ENCODE peak calls at places on chromosomes 7 and 10, in five cellular contexts. X is PC-9, K is PC-3, Z is mammary epithelial cell, O is Karpas-422. P is an unnamed sample. For H4K20me1, the result is how much of the 10 kb centered on the place peaks cover.

GRCh38 chr7:103373866-103374643 is 26.6 kb downstream of the PSMC2 start:
- DNase-seq in X (no peak), K (no peak), Z (no peak), O (no peak), P (no peak)

GRCh38 chr10:43231523-43232078 is 35.3 kb downstream of the RASGEF1A start:
- DNase-seq in X (no peak), K (no peak), Z (no peak), O (no peak), P (no peak)

GRCh38 chr10:18010050-18010449 is 58.3 kb downstream of the SLC39A12 start:
- DNase-seq in X (no peak), K (peak), Z (peak), O (no peak), P (peak)

GRCh38 chr10:130159395-130159794 is 23.2 kb downstream of the GLRX3 start:
- DNase-seq in X (no peak), K (peak), Z (no peak), O (no peak), P (no peak)

GRCh38 chr10:112732277-112732891 is 217.7 kb upstream of the TCF7L2 start:
- DNase-seq in X (no peak), K (peak), Z (peak), O (peak), P (no peak)

GRCh38 chr10:50561266-50561665 is 62.5 kb downstream of the SGMS1 start:
- DNase-seq in X (no peak), K (no peak), Z (no peak), O (no peak), P (peak)

GRCh38 chr7:129742267-129742666 is 130.7 kb downstream of the NRF1 start:
- DNase-seq in X (peak), K (no peak), Z (no peak), O (no peak), P (no peak)

GRCh38 chr7:119733480-119733879 is 539.5 kb upstream of the KCND2 start:
- DNase-seq in X (no peak), K (no peak), Z (peak), O (no peak), P (peak)

GRCh38 chr10:60042959-60043358 is 136.6 kb upstream of the CCDC6 start:
- DNase-seq in X (no peak), K (no peak), Z (no peak), O (no peak), P (peak)

GRCh38 chr7:151505836-151506468 is 13.7 kb downstream of the RHEB start:
- DNase-seq in X (no peak), K (no peak), Z (no peak), O (no peak), P (no peak)

GRCh38 chr10:126551197-126551596 is 119.3 kb downstream of the C10orf90 start:
- DNase-seq in X (no peak), K (no peak), Z (no peak), O (no peak), P (peak)

GRCh38 chr10:132714096-132714721 is 71.7 kb downstream of the NKX6-2 start:
- DNase-seq in X (no peak), K (no peak), Z (no peak), O (no peak), P (no peak)

GRCh38 chr10:86868353-86868752 is 89.1 kb downstream of the MMRN2 start:
- DNase-seq in X (no peak), K (no peak), Z (no peak), O (no peak), P (peak)

GRCh38 chr10:48496831-48497792 is 107.8 kb downstream of the ARHGAP22 start:
- DNase-seq in X (no peak), K (peak), Z (peak), O (no peak), P (peak)

GRCh38 chr7:130875265-130875741 is 141.3 kb upstream of the KLF14 start:
- DNase-seq in X (no peak), K (peak), Z (no peak), O (peak), P (peak)

GRCh38 chr7:75687246-75688088 is 51.3 kb downstream of the HIP1 start:
- DNase-seq in X (no peak), K (no peak), Z (no peak), O (no peak), P (no peak)

GRCh38 chr7:30584415-30584814 is 10.3 kb upstream of the GARS1 start:
- DNase-seq in X (no peak), K (no peak), Z (no peak), O (no peak), P (no peak)

GRCh38 chr10:101244321-101245050 is 15.2 kb upstream of the LBX1 start:
- DNase-seq in X (no peak), K (peak), Z (no peak), O (no peak), P (peak)

GRCh38 chr7:157710396-157710795 is 373.6 kb downstream of the DNAJB6 start:
- DNase-seq in X (no peak), K (no peak), Z (no peak), O (no peak), P (no peak)

GRCh38 chr10:133224861-133225366 is 5.1 kb upstream of the UTF1 start:
- DNase-seq in X (no peak), K (no peak), Z (no peak), O (no peak), P (no peak)

GRCh38 chr7:37110641-37111421 is 337.8 kb downstream of the ELMO1 start:
- DNase-seq in X (no peak), K (no peak), Z (no peak), O (no peak), P (no peak)

GRCh38 chr10:118911361-118911760 is 118.2 kb upstream of the NANOS1 start:
- DNase-seq in X (peak), K (peak), Z (peak), O (peak), P (peak)

GRCh38 chr7:129118976-129119375 is 25.5 kb upstream of the TSPAN33 start:
- DNase-seq in X (no peak), K (no peak), Z (no peak), O (no peak), P (no peak)

GRCh38 chr10:128879030-128879429 is 588.0 kb upstream of the MGMT start:
- DNase-seq in X (no peak), K (no peak), Z (no peak), O (no peak), P (no peak)

GRCh38 chr10:75195035-75195763 is 15.4 kb upstream of the VDAC2 start:
- DNase-seq in X (peak), K (peak), Z (no peak), O (no peak), P (peak)

DNA sequence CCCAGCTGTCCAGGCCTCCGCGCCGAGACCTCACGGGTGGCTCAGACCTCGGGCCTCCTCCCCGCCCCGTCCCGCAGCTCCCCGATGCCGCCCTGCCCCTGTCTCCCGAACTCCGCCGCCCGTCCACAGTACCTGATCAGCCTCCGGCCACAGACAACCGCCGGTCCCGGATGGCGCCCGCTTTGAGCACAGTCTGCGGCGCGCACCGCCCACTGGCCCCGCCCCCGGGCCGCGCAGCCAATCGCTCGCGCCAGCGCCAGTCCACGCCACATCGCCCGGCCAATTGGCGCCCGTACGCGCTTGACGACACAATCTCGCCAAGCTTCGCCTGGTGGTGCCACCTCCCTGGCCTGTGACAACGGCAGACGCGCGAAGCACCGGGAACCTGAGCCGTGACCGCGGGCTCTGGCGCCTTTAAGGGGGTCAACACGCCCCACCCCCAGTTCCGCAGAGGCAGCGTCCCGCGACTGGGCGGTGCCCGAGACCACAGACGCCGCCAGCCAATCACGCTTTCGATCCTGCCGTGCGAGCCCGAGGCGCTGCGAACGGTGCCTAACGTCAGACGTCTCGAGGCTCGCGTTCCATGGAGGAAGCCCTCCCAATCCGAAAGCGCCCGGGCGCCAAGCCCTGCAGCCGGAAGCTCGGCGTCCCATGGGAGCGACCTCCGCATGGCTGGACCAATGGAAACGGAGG is at the start of gene IDI1:
- DNase-seq in X (peak), K (peak), Z (peak), O (peak), P (peak)
- H4K20me1 ChIP-seq in X (under half), K (under half), Z (under half), O (under half), P (under half)

DNA sequence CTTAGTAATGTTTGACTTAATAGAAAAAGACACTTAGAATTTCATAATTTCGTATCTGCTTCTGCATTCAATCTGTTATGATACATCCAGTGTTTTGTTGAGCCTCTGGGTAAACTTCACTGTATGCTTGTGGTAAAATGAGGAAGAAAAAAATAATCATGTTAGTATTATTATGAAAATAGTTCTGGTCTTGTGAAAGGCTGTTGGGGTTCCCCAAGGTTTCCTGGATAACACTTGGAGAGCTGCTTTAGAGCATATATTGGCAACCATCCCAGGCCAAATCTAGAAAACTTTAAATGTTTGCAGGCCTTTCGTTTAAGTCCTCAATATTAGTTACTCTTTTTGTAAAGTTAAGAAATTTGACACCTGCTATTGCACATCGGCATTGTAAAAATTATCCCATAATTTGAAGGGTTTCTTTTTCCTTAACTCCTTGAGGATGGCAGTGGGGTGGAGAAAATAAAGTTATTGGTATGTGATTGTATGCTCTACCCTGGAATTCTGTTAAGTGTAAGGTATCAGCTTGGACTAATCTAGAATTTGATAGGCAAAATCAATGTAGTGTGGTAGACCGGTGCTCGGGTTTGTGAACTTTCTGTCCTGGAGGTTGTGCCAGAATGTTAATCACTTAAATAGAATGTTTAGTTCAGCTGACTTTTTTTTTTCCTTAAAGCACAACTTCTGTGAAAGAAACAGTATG is 54.5 kb downstream of the WAC start:
- DNase-seq in X (no peak), K (no peak), Z (no peak), O (no peak), P (peak)
- H4K20me1 ChIP-seq in X (half or more), K (under half), Z (under half), O (under half), P (under half)

GRCh38 chr7:50731703-50732582 is 50.8 kb downstream of the GRB10 start:
- DNase-seq in X (no peak), K (no peak), Z (no peak), O (no peak), P (no peak)
- H4K20me1 ChIP-seq in X (under half), K (under half), Z (under half), O (under half), P (under half)

DNA sequence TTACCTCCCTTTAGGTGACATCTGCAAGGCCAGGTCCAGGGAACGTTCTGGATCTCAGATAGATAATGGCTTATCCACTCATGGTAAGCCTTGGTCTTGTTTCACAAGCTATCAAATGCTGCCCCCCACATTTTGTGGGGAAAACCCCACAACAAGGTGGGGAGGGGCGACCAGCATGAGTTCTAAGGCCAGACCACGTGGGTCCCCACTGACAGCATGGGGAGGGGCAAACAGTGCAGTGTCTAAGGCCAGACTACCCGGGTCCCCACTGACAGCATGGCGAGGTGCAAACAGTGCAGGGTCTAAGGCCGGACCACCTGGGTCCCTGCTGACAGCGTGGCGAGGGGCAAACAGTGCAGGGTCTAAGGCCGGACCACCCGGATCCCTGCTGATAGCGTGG is 102.8 kb downstream of the DIP2C start:
- DNase-seq in X (no peak), K (no peak), Z (no peak), O (no peak), P (no peak)
- H4K20me1 ChIP-seq in X (under half), K (under half), Z (under half), O (under half), P (under half)

GRCh38 chr7:80231719-80232118 is 97.1 kb downstream of the GNAI1 start:
- DNase-seq in X (no peak), K (peak), Z (peak), O (no peak), P (peak)

GRCh38 chr7:80224416-80224815 is 89.8 kb downstream of the GNAI1 start:
- DNase-seq in X (no peak), K (no peak), Z (no peak), O (no peak), P (no peak)

GRCh38 chr7:80232969-80233724 is 98.5 kb downstream of the GNAI1 start:
- DNase-seq in X (no peak), K (no peak), Z (peak), O (no peak), P (no peak)

GRCh38 chr7:80225361-80225760 is 90.7 kb downstream of the GNAI1 start:
- DNase-seq in X (no peak), K (no peak), Z (no peak), O (no peak), P (no peak)

GRCh38 chr7:80230327-80230726 is 95.7 kb downstream of the GNAI1 start:
- DNase-seq in X (no peak), K (peak), Z (no peak), O (no peak), P (no peak)
- H4K20me1 ChIP-seq in X (under half), K (under half), Z (under half), O (under half), P (under half)

GRCh38 chr7:23530901-23531793 is 634 bp downstream of the TRA2A start:
- DNase-seq in X (peak), K (peak), Z (peak), O (peak), P (peak)
- H4K20me1 ChIP-seq in X (half or more), K (half or more), Z (under half), O (under half), P (under half)

GRCh38 chr10:77922055-77922454 is 4.5 kb downstream of the DLG5 start:
- DNase-seq in X (no peak), K (no peak), Z (no peak), O (no peak), P (no peak)
- H4K20me1 ChIP-seq in X (under half), K (half or more), Z (under half), O (under half), P (under half)

GRCh38 chr7:70479153-70480021 is 652.6 kb upstream of the GALNT17 start:
- DNase-seq in X (no peak), K (no peak), Z (no peak), O (no peak), P (no peak)

GRCh38 chr7:70484255-70484654 is 647.7 kb upstream of the GALNT17 start:
- DNase-seq in X (no peak), K (no peak), Z (no peak), O (no peak), P (no peak)

GRCh38 chr7:70481717-70482116 is 650.2 kb upstream of the GALNT17 start:
- DNase-seq in X (no peak), K (no peak), Z (no peak), O (no peak), P (no peak)

GRCh38 chr7:70477051-70478010 is 654.6 kb upstream of the GALNT17 start:
- DNase-seq in X (no peak), K (no peak), Z (peak), O (no peak), P (peak)

DNA sequence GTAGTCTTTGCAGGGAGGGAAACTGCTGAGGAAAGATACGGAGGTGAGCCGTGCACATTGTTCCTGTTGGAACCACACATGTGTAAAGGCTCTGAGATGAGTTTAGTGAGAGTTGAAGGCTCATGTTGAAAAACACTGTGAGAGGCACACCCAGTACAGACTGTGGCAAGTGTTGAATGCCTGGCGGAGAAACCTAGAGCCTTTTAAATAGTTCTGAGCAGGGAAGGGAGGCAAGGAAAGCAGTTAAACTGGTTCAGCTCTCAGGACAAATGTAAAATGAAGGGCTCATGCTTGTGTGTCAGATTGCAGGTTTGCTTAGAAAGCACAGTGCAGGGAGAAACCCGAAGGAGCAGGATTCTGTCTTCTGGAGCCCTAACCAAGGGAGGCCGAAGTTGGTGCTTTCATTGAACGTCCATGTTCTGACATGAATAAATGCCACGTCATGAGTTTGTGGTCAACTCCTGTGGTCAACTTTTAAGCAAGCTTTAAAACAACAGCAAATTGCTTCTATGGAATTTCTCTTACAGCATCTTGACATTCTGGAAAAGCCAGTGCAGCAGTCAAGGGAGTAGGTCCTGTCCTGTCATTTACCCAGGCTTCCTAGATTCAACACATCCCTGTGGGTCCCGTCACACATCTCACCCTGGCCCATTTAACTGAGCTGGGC is 650.9 kb upstream of the GALNT17 start:
- DNase-seq in X (peak), K (no peak), Z (peak), O (no peak), P (no peak)
- H4K20me1 ChIP-seq in X (under half), K (under half), Z (under half), O (under half), P (under half)

P was measured in fibroblast of lung.